ENCODE peak calls at places on chromosomes 2 and 18, in nine cellular contexts. W is tibial nerve, D is K562, B is A549, Y is sigmoid colon, C is upper lobe of left lung, I is stomach, Q is HepG2, T is GM12878. J is an unnamed sample.

GRCh38 chr2:13558368-13558767 is 841.6 kb downstream of the TRIB2 start:
- DNase-seq in C (no peak), W (no peak), T (no peak), Y (no peak), Q (peak; percentile 7), B (no peak), D (no peak), I (no peak), J (no peak)

GRCh38 chr2:233285921-233286320 is 21.7 kb upstream of the SAG start:
- DNase-seq in B (no peak), I (no peak), Q (no peak), C (no peak), Y (peak; percentile 19), W (no peak), D (no peak), T (no peak), J (no peak)

GRCh38 chr2:35292269-35292668 is 1063.3 kb upstream of the CRIM1 start:
- DNase-seq in B (no peak), I (no peak), Y (no peak), C (no peak), T (no peak), D (no peak), Q (no peak), W (no peak), J (no peak)

GRCh38 chr2:161954103-161954502 is 119.9 kb downstream of the DPP4 start:
- DNase-seq in B (no peak), C (no peak), W (no peak), D (no peak), T (no peak), I (no peak), Q (no peak), Y (no peak), J (no peak)

GRCh38 chr2:65382776-65383357 is 49.5 kb downstream of the SPRED2 start:
- DNase-seq in C (peak; percentile 92), D (peak; percentile 87), B (peak; percentile 44), I (peak; percentile 87), Y (peak; percentile 85), Q (peak; percentile 86), T (no peak), W (peak; percentile 65), J (peak; percentile 89)

GRCh38 chr2:156331572-156332451 is 709 bp downstream of the NR4A2 start:
- DNase-seq in T (no peak), D (peak; percentile 61), I (peak; percentile 68), B (peak; percentile 61), W (peak; percentile 79), C (peak; percentile 90), Q (no peak), Y (peak; percentile 91), J (peak; percentile 74)

GRCh38 chr18:24064701-24065100 is 50.1 kb downstream of the TTC39C start:
- DNase-seq in D (no peak), W (no peak), T (no peak), B (no peak), Q (no peak), C (no peak), Y (no peak), I (no peak), J (no peak)

GRCh38 chr2:201404699-201405275 is 46.5 kb downstream of the TRAK2 start:
- DNase-seq in C (no peak), T (no peak), Y (no peak), Q (no peak), I (no peak), B (no peak), D (peak; percentile 18), W (no peak), J (no peak)

GRCh38 chr2:176552456-176553135 is 283.4 kb downstream of the MTX2 start:
- DNase-seq in W (no peak), T (no peak), D (no peak), Q (no peak), B (no peak), I (no peak), Y (no peak), C (no peak), J (no peak)

GRCh38 chr18:3652380-3653262 is 202.6 kb downstream of the TGIF1 start:
- DNase-seq in C (no peak), Q (peak; percentile 96), T (no peak), D (peak; percentile 97), I (peak; percentile 80), Y (no peak), W (no peak), B (peak; percentile 89), J (peak; percentile 70)

GRCh38 chr2:177551989-177552413 is 159.4 kb downstream of the AGPS start:
- DNase-seq in W (peak; percentile 17), Y (peak; percentile 75), T (no peak), C (no peak), Q (no peak), I (peak; percentile 89), B (no peak), D (peak; percentile 21), J (no peak)

GRCh38 chr18:23900979-23901378 is 113.6 kb upstream of the TTC39C start:
- DNase-seq in W (no peak), Q (no peak), D (no peak), B (no peak), Y (no peak), T (no peak), C (no peak), I (no peak), J (no peak)

GRCh38 chr2:149458502-149458901 is 128.1 kb downstream of the LYPD6 start:
- DNase-seq in C (no peak), T (no peak), B (no peak), W (no peak), I (no peak), Q (no peak), D (no peak), Y (no peak), J (no peak)

GRCh38 chr2:98648451-98648850 is 40.1 kb downstream of the UNC50 start:
- DNase-seq in C (no peak), I (no peak), W (no peak), D (no peak), T (no peak), Q (no peak), Y (no peak), B (no peak), J (no peak)

GRCh38 chr2:257429-257828 is 6.4 kb downstream of the SH3YL1 start:
- DNase-seq in W (no peak), C (no peak), Y (no peak), T (no peak), Q (no peak), B (no peak), I (no peak), D (no peak), J (no peak)

GRCh38 chr2:96527052-96527964 is 9.2 kb upstream of the ARID5A start:
- DNase-seq in Q (no peak), D (no peak), W (no peak), C (peak; percentile 87), T (no peak), B (no peak), Y (peak; percentile 69), I (no peak), J (peak; percentile 42)

GRCh38 chr18:10010611-10011015 is 96.8 kb downstream of the VAPA start:
- DNase-seq in Y (peak; percentile 93), I (peak; percentile 32), C (no peak), W (peak; percentile 78), T (no peak), Q (no peak), B (no peak), D (no peak), J (peak; percentile 56)

DNA sequence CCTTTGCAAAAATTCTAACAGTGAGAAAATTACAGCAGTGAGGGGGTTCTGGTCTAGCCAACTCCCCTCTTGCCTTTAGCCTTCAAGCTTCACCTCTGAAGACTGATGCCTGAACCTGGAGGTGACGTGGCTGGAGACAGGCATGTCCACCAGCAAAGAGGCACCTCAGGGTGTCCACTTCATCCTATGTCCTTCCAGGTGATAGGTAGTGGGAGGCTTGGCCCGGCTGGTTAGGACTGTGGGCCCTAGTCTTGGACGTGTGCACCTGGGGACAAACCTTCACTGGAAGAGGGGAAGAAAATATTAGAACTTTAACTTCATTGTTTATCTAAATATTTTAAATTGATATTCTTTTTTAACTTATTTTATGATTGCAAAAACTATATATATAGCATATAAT is 35.5 kb upstream of the EDAR start:
- DNase-seq in C (no peak), Y (no peak), B (no peak), W (no peak), I (no peak), D (no peak), T (no peak), Q (no peak), J (no peak)
- TF ChIP-seq POLR2A in C (no peak), Y (no peak), B (no peak), W (no peak), I (no peak), D (no peak), T (no peak), Q (no peak), J (no peak)

DNA sequence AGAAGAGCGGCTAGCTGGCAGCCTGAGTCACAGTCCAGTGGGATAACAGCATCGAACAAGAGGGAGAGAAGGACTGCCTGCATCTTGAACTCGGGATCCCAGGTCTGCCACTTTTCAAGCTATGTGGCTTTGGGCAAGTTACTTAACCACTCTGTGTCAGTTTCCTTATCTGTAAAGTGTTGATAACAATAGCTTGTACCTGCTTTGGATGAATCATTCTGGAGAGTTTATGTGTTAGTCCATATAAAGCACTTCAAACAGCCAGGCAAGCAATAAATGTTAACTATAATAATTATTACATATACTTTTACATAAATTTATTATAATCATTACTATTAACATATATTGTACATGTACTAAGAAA is 4.6 kb downstream of the DYSF start:
- DNase-seq in D (no peak), W (no peak), B (no peak), C (no peak), I (no peak), T (no peak), Q (no peak), Y (no peak), J (no peak)
- H3K4me1 ChIP-seq in D (peaks cover 29% of the 10 kb centered on the region), W (peaks cover 20% of the 10 kb centered on the region), B (peaks cover 22% of the 10 kb centered on the region), C (peaks cover 33% of the 10 kb centered on the region), I (peaks cover 28% of the 10 kb centered on the region), T (no peaks in the 10 kb centered on the region), Q (peaks cover 44% of the 10 kb centered on the region), Y (peaks cover 78% of the 10 kb centered on the region), J (peaks cover 46% of the 10 kb centered on the region)

GRCh38 chr2:217688494-217688893 is 314.3 kb downstream of the TNS1 start:
- DNase-seq in T (no peak), B (no peak), Y (no peak), C (no peak), I (no peak), D (no peak), W (no peak), Q (no peak), J (no peak)
- TF ChIP-seq EP300 in T (no peak), B (no peak), Y (no peak), C (no peak), I (no peak), D (no peak), W (no peak), Q (no peak), J (no peak)

DNA sequence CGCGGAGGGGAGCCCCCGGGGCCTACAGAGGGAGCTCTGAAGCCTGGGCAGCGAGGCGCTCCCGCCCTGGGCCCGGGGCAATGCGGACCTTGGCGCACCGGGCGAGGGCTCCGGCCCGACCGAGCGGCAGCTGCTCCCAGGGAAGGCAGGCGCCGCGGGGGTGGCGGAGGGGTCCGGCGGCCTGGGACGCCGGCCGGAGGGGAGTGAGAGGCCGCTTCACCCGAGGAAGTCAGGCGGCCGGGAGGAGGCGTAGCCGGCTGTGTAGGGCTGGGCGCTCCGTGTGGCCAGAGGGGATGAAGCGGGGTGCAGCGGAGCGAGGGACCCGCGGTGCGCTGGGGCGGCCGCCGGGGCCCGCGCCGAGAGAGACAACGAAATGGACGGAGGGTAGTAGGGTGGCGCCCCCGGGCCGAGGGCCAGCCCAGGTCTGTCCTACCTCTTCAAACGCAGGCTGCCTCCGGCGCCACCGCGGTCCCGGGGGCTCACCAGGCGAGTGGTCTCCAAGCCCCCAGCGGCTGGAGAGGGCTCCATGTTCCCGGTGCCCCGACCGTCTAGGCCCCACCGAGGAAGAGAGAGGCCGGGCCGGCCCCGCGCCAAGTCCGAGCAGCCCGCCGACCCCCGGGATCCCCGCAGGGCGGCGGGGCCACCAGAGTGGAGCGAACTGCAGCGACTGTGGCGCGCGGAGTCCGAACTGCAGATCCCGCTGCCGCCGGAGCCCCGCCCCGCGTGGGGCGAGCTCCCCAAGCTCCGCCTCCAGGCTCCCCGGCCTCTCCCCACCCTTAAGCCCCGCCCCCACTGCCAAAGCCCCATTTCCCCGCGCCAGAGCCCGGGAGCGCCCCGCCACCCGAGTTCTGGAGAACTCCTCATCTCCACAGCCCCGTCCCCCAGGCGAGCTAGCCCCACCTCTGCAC is at the start of gene SLC30A3:
- DNase-seq in T (no peak), C (peak; percentile 93), Q (no peak), W (peak; percentile 10), B (peak; percentile 94), D (peak; percentile 94), I (peak; percentile 72), Y (peak; percentile 71), J (peak; percentile 71)
- TF ChIP-seq POLR2A in T (no peak), C (no peak), Q (no peak), W (no peak), B (peak; percentile 30), D (no peak), I (no peak), Y (no peak), J (no peak)

J was measured in transverse colon.